ENCODE peak calls at places on chromosome 11, in eight cellular contexts. X is NT2/D1, N is mesendoderm, W is keratinocyte, H is testis, M is IMR-90, D is dorsolateral prefrontal cortex, T is esophagus squamous epithelium. I is an unnamed sample.

GRCh38 chr11:36702330-36703054 is 104.5 kb upstream of the RAG2 start:
- DNase-seq in H (peak), X (peak), D (no peak), N (peak), M (peak), W (peak), T (no peak), I (peak)

GRCh38 chr11:66002648-66003225 is 434 bp downstream of the BANF1 start:
- DNase-seq in T (no peak), H (peak), M (peak), X (no peak), W (no peak), N (peak), D (peak), I (no peak)

GRCh38 chr11:129768356-129768755 is 47.3 kb upstream of the TMEM45B start:
- DNase-seq in T (no peak), H (no peak), M (no peak), D (no peak), N (no peak), X (no peak), W (no peak), I (no peak)

GRCh38 chr11:66847461-66848232 is 4.4 kb downstream of the RCE1 start:
- DNase-seq in T (no peak), H (no peak), W (no peak), D (no peak), M (no peak), N (no peak), X (no peak), I (no peak)

GRCh38 chr11:128318856-128319474 is 268.4 kb downstream of the ETS1 start:
- DNase-seq in T (no peak), H (no peak), X (no peak), D (no peak), N (peak), W (no peak), M (peak), I (no peak)

GRCh38 chr11:63012450-63013238 is 3.0 kb downstream of the SLC22A8 start:
- DNase-seq in T (no peak), D (no peak), M (no peak), X (no peak), W (no peak), N (no peak), H (peak), I (no peak)

GRCh38 chr11:46480166-46480726 is 88.7 kb upstream of the CHRM4 start:
- DNase-seq in X (no peak), D (no peak), M (no peak), N (no peak), H (no peak), W (no peak), T (no peak), I (no peak)

GRCh38 chr11:11580012-11580411 is 41.8 kb downstream of the GALNT18 start:
- DNase-seq in T (no peak), D (no peak), N (no peak), H (no peak), X (no peak), W (no peak), M (no peak), I (no peak)

GRCh38 chr11:111663820-111664219 is 61.6 kb downstream of the SIK2 start:
- DNase-seq in H (peak), T (no peak), X (no peak), W (no peak), N (peak), D (no peak), M (no peak), I (no peak)

GRCh38 chr11:62613275-62613864 is 313 bp downstream of the ROM1 start:
- DNase-seq in D (no peak), T (no peak), H (no peak), X (no peak), W (no peak), M (no peak), N (no peak), I (no peak)

GRCh38 chr11:75337195-75337654 is 14.2 kb downstream of the ARRB1 start:
- DNase-seq in X (no peak), M (peak), W (no peak), T (no peak), H (no peak), N (no peak), D (no peak), I (no peak)

GRCh38 chr11:17978553-17979287 is 34.1 kb downstream of the SERGEF start:
- DNase-seq in X (peak), D (peak), M (peak), N (peak), H (peak), T (no peak), W (no peak), I (no peak)

GRCh38 chr11:75510011-75510595 is 15.6 kb downstream of the GDPD5 start:
- DNase-seq in X (no peak), T (no peak), W (no peak), H (no peak), M (no peak), N (no peak), D (no peak), I (no peak)

GRCh38 chr11:7639643-7640025 is 33.7 kb downstream of the CYB5R2 start:
- DNase-seq in W (no peak), N (peak), M (no peak), T (no peak), H (no peak), D (no peak), X (no peak), I (no peak)

GRCh38 chr11:120385110-120385509 is 48.9 kb downstream of the ARHGEF12 start:
- DNase-seq in W (no peak), D (no peak), H (no peak), M (peak), T (no peak), X (no peak), N (peak), I (no peak)

GRCh38 chr11:19242184-19242932 is 1.6 kb upstream of the E2F8 start:
- DNase-seq in M (no peak), W (no peak), X (no peak), D (no peak), T (no peak), H (no peak), N (peak), I (no peak)

GRCh38 chr11:2752204-2752772 is 52.5 kb upstream of the KCNQ1OT1 start:
- DNase-seq in T (no peak), M (peak), W (no peak), N (no peak), D (no peak), X (no peak), H (no peak), I (no peak)

GRCh38 chr11:72220696-72221363 is 3.7 kb upstream of the INPPL1 start:
- DNase-seq in M (no peak), H (peak), W (no peak), N (no peak), D (no peak), X (no peak), T (no peak), I (no peak)

GRCh38 chr11:70142171-70142875 is 60.8 kb upstream of the FADD start:
- DNase-seq in M (no peak), X (peak), N (peak), D (no peak), W (peak), H (no peak), T (no peak), I (no peak)

GRCh38 chr11:2092956-2093412 is 46.2 kb downstream of the IGF2 start:
- DNase-seq in D (no peak), W (peak), N (no peak), M (peak), H (peak), X (no peak), T (no peak), I (no peak)

GRCh38 chr11:41050791-41051190 is 408.7 kb downstream of the LRRC4C start:
- DNase-seq in T (no peak), X (no peak), N (no peak), M (no peak), W (no peak), H (no peak), D (no peak), I (no peak)

GRCh38 chr11:41051919-41052630 is 407.4 kb downstream of the LRRC4C start:
- DNase-seq in H (no peak), T (no peak), D (no peak), M (no peak), N (no peak), W (peak), X (no peak), I (no peak)

GRCh38 chr11:41044747-41045146 is 414.7 kb downstream of the LRRC4C start:
- DNase-seq in H (no peak), N (no peak), T (no peak), D (no peak), M (no peak), X (no peak), W (no peak), I (no peak)

DNA sequence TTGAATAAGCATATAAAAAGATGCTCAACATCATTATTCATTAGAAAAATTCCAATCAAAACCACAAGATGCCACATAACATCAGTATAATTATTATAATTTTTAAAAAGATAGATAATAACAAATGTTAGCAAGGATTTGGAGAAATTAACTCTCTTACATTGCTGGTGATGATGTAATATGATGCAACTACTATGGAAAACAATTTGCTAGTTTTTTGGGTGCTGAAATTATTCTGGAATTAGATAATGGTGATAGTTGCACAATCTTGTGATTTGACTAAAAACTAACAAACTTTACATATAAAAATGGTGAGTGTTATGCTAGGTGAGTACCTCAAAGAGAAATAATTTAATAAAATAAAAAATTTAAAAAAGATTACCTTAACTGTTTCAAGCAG is 412.2 kb downstream of the LRRC4C start:
- DNase-seq in T (no peak), W (no peak), D (no peak), X (no peak), H (no peak), M (no peak), N (no peak), I (no peak)
- H3K4me3 ChIP-seq in T (no peak), W (no peak), D (no peak), X (no peak), H (no peak), M (no peak), N (no peak), I (no peak)

DNA sequence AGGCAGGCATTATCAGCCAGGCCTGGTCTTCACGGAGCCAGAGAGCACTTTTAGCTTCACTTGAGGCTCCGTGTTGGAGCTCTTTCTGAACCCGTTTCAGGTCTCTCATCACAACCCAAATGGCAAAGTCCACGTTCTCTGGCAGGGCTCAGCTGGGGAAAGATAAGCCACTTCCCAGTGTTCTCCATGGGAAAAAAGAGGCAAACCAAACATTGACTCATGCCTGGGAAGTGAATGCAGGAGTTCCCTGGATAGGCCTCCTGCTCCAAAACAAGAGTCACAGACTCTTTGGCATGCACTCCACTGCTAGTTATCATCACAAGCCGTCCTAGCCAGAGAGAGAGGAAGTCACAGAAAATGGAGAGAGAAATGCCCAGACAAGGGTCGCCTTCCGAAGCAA is 11.6 kb downstream of the OPCML start:
- DNase-seq in W (no peak), X (no peak), T (no peak), M (no peak), N (no peak), H (no peak), D (no peak), I (no peak)
- H3K4me3 ChIP-seq in W (no peak), X (no peak), T (no peak), M (no peak), N (no peak), H (no peak), D (no peak), I (no peak)

GRCh38 chr11:85755285-85755684 is 55.7 kb downstream of the SYTL2 start:
- DNase-seq in N (no peak), H (no peak), D (no peak), M (no peak), W (no peak), X (no peak), T (no peak), I (no peak)
- H3K4me3 ChIP-seq in N (no peak), H (no peak), D (no peak), M (no peak), W (no peak), X (no peak), T (no peak), I (no peak)

DNA sequence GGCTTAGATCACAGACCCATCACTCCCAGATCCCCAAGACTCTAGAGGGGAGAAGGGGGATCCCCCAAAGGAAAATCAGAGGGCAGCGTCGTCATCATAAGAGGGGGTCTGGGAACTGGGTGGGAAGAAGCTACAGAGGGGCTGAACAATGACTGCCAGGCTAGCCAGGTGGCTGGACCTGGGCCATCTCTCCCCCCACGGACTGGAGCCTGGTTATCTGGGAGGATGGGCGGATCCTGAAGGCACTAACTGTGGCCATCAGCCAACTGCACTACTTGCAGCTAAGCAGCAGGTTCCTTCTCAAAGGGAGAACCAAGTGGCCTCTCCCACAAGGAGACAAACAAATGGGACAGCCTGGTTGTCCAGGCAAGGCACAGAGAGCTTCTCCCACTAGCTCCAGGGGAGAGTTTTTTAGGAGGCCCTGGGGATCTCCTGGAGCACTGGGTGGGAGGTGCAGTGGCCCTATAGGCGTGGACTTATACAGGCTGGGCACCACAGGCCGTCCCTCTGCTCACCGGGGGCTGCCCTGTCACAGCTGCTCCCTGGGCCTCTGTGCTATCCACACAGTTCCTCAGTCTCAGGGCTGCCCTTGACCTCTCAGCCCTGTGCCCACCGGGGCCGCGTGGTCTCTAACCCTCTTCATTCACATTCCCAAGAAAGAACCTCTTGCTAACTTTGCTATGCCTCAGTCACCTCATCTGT is 15.4 kb downstream of the P2RY6 start:
- DNase-seq in D (no peak), H (peak), X (no peak), T (no peak), M (no peak), N (no peak), W (no peak), I (no peak)
- H3K4me3 ChIP-seq in D (no peak), H (no peak), X (no peak), T (no peak), M (no peak), N (no peak), W (no peak), I (no peak)

GRCh38 chr11:119368121-119369034 is 13.1 kb downstream of the USP2 start:
- DNase-seq in H (no peak), N (no peak), T (no peak), D (no peak), M (peak), X (no peak), W (no peak), I (no peak)
- H3K4me3 ChIP-seq in H (no peak), N (no peak), T (peak), D (peak), M (no peak), X (no peak), W (no peak), I (no peak)

I was measured in AG04449.